ENCODE peak calls at places on chromosome X, in seven cellular contexts. S is IMR-90, Z is mesendoderm, Q is endodermal cell, N is MM.1S, A is colonic mucosa, M is GM23248. J is an unnamed sample.

GRCh38 chrX:39195156-39195555 is 393.9 kb downstream of the MID1IP1 start:
- DNase-seq in S (no peak), Q (peak; percentile 60), A (no peak), M (no peak), Z (no peak), N (no peak), J (no peak)

GRCh38 chrX:1593286-1594271 is 2.2 kb downstream of the AKAP17A start:
- DNase-seq in Z (no peak), S (no peak), M (no peak), N (no peak), A (no peak), Q (peak; percentile 37), J (no peak)

GRCh38 chrX:107752714-107753113 is 22.9 kb downstream of the TSC22D3 start:
- DNase-seq in N (no peak), A (no peak), Q (peak; percentile 47), Z (no peak), S (no peak), M (no peak), J (no peak)

GRCh38 chrX:71532078-71532752 is 689 bp upstream of the OGT start:
- DNase-seq in N (peak; percentile 41), M (peak; percentile 75), Z (no peak), S (peak; percentile 66), A (peak; percentile 42), Q (no peak), J (peak; percentile 55)

GRCh38 chrX:99415470-99415869 is 994.6 kb downstream of the PCDH19 start:
- DNase-seq in M (no peak), N (no peak), Q (no peak), S (no peak), Z (no peak), A (no peak), J (no peak)

GRCh38 chrX:24259544-24260240 is 54.2 kb downstream of the SUPT20HL2 start:
- DNase-seq in N (peak; percentile 32), S (peak; percentile 80), M (peak; percentile 79), Z (peak; percentile 56), A (peak; percentile 38), Q (peak; percentile 69), J (peak; percentile 64)

GRCh38 chrX:140040397-140040796 is 75.1 kb upstream of the CXorf66 start:
- DNase-seq in M (peak; percentile 31), Q (no peak), Z (peak; percentile 3), A (no peak), S (no peak), N (no peak), J (peak; percentile 46)

GRCh38 chrX:1751781-1752180 is 136.9 kb downstream of the ASMT start:
- DNase-seq in N (no peak), Q (no peak), Z (no peak), S (no peak), A (no peak), M (no peak), J (no peak)

GRCh38 chrX:31209005-31209612 is 137.3 kb upstream of the FTHL17 start:
- DNase-seq in A (no peak), S (peak; percentile 38), M (no peak), Z (no peak), N (no peak), Q (no peak), J (peak; percentile 44)

GRCh38 chrX:48834383-48834709 is 1.1 kb downstream of the PCSK1N start:
- DNase-seq in S (no peak), M (no peak), Q (no peak), A (no peak), N (no peak), Z (no peak), J (no peak)

GRCh38 chrX:35890699-35891098 is 28.8 kb upstream of the CFAP47 start:
- DNase-seq in S (peak; percentile 11), Q (peak; percentile 68), N (peak; percentile 79), M (peak; percentile 42), A (peak; percentile 48), Z (peak; percentile 75), J (peak; percentile 35)

GRCh38 chrX:56765816-56766553 is 36.9 kb downstream of the NBDY start:
- DNase-seq in N (peak; percentile 25), Q (no peak), M (peak; percentile 50), A (peak; percentile 10), S (no peak), Z (no peak), J (no peak)

GRCh38 chrX:33434256-33435092 is 223.1 kb upstream of the DMD start:
- DNase-seq in Z (peak; percentile 76), A (peak; percentile 59), N (peak; percentile 56), M (peak; percentile 39), Q (peak; percentile 94), S (peak; percentile 37), J (peak; percentile 20)
- H3K9ac ChIP-seq in Z (no peak overlapping the region), A (no peak overlapping the region), N (no peak overlapping the region), M (no peak overlapping the region), Q (no peak overlapping the region), S (no peak overlapping the region), J (no peak overlapping the region)

GRCh38 chrX:100895365-100896075 is 21.4 kb upstream of the NOX1 start:
- DNase-seq in N (peak; percentile 35), Z (peak; percentile 63), Q (peak; percentile 72), A (no peak), S (peak; percentile 44), M (peak; percentile 55), J (peak; percentile 93)
- H3K9ac ChIP-seq in N (no peak overlapping the region), Z (no peak overlapping the region), Q (no peak overlapping the region), A (no peak overlapping the region), S (no peak overlapping the region), M (no peak overlapping the region), J (no peak overlapping the region)

DNA sequence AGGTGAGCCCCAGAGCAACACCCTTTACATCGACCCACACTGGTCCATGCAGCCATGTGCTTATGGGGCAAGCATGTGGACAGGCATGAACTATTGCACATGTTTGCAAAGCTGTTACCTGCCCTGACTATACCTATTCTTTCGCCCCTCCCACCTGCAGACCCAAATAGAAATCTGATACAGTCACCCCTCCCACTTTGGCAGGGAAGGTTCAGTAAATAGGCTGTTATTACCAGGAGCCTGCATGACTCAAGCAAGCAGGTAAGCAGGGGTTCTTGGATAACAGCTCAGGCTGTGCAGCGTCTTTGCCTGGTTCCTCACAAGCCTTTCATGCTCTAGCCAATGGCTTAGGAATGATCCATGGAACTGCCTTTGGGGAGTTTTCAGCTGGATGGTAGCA is 122.7 kb upstream of the DIPK2B start:
- DNase-seq in S (no peak), Z (no peak), A (no peak), Q (no peak), M (no peak), N (no peak), J (peak; percentile 11)
- H3K9ac ChIP-seq in S (no peak overlapping the region), Z (no peak overlapping the region), A (no peak overlapping the region), Q (no peak overlapping the region), M (no peak overlapping the region), N (no peak overlapping the region), J (no peak overlapping the region)

DNA sequence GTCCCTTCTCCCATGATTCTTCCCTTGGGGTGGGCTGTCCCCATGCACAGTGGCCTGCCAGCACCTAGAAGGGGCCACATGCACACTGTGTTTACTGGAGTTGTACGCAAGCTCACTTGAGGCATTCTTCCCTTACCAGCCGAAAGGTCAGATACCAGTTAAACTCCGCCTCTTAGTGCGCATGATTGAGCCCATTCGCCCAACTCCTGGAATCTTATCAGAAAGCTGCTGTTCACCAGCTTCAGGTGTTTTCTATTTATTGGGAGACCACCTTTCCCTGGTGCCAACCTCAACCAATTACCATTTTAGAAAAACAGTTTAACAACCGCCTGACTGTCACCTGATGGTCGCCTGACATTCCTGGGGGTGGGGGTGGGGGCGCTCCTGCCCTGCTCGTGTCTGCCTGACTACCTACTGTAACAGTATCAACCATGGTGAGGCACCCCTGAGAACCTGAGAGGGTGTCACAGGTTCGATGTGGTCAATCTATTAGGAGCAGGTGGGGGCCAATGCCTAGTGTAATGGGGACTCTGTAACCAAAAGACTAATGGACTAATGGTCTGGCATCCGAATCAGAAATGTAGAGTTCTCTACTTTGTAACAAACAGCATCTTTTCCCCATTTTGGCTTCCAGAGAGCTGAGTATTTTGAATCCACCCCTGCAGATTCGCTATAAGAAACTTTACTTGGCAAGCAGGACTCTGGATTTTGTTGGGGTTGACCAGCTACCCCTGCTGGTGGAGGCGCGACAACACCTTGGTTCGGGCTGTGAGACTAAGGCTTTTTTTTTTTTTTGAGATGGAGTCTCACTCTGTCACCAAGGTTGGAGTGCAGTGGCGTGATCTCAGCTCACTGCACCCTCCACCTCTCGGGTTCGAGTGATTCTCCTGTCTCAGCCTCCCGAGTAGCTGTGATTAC is 58.3 kb upstream of the ZNF157 start:
- DNase-seq in Q (peak; percentile 86), S (peak; percentile 63), M (peak; percentile 79), N (no peak), A (peak; percentile 26), Z (peak; percentile 79), J (peak; percentile 62)
- H3K9ac ChIP-seq in Q (no peak overlapping the region), S (no peak overlapping the region), M (no peak overlapping the region), N (no peak overlapping the region), A (no peak overlapping the region), Z (no peak overlapping the region), J (no peak overlapping the region)

GRCh38 chrX:100817340-100817739 is 2.9 kb upstream of the CSTF2 start:
- DNase-seq in A (no peak), S (no peak), M (no peak), Q (no peak), Z (no peak), N (no peak), J (no peak)

DNA sequence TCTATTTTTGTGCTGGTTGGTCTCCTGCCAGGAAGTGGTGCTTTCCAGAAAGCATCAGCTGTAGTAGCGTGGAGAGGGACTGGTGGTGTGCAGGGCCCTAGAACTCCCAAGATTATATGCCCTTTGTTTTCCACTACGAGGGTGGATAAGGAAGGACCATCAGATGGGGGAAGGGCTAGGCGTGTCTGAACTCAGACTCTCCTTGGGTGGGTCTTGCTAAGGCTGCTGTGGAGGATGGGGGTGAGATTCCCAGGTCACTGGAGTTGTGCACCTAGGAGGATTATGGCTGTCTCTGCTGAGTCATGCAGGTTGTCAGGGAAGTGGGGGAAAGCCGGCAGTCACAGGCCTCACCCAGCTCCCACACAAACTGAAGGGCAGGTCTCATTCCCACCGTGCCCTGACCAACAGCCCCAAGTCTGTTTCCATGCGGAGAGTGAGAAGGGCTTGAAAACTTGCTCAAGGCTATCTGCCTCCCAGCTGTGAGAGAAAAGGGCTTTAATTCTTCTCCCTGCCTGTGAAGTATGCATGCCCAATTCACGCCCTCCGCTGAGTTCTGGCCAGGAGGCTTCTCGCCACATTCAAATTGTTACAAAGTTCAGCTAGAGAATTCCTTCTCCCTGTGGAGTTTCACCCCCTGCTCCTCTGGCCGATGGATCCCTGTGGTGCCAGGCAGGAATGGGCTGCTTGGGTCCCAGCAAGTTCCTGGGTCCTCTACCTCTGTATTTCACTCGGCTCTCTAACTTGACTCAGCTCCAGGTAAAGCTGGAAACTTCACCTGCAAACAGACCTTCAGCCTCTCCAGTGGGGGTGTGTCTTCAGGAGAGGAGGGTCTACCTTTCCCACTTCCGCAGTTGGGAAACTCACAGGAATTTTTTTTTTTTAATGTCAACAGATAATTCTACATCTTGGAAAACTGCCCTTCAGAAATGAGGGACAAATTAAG is 7.7 kb upstream of the CSTF2 start:
- DNase-seq in N (no peak), A (peak; percentile 72), M (no peak), Z (peak; percentile 87), Q (peak; percentile 85), S (no peak), J (no peak)
- H3K9ac ChIP-seq in N (no peak overlapping the region), A (no peak overlapping the region), M (no peak overlapping the region), Z (no peak overlapping the region), Q (no peak overlapping the region), S (no peak overlapping the region), J (no peak overlapping the region)

J was measured in mammary epithelial cell.